ENCODE peak calls at places on chromosomes 11 and 22, in nine cellular contexts. G is heart right ventricle, O is Peyer's patch, X is cardiac muscle cell, I is lung, D is right cardiac atrium, W is left ventricle myocardium inferior, Z is upper lobe of right lung, K is lower lobe of right lung. M is an unnamed sample. For H3K4me1, the result is how much of the 10 kb centered on the place peaks cover.

GRCh38 chr22:33242078-33242477 is 183.9 kb upstream of the SYN3 start:
- DNase-seq in G (no peak), O (no peak), X (no peak), I (no peak), D (no peak), W (no peak), Z (no peak), K (no peak), M (no peak)

GRCh38 chr22:37079668-37080171 is 28.2 kb downstream of the KCTD17 start:
- DNase-seq in G (no peak), O (peak), X (peak), I (no peak), D (no peak), W (no peak), Z (no peak), K (peak), M (no peak)

GRCh38 chr11:67279589-67280340 is 9.3 kb upstream of the ANKRD13D start:
- DNase-seq in G (peak), O (peak), X (no peak), I (no peak), D (peak), W (no peak), Z (peak), K (peak), M (peak)

GRCh38 chr11:72179804-72180396 is 12.0 kb upstream of the FOLR1 start:
- DNase-seq in G (no peak), O (no peak), X (no peak), I (no peak), D (no peak), W (no peak), Z (no peak), K (no peak), M (no peak)

GRCh38 chr11:68275721-68276488 is 4.1 kb upstream of the C11orf24 start:
- DNase-seq in G (no peak), O (peak), X (no peak), I (no peak), D (no peak), W (no peak), Z (no peak), K (peak), M (no peak)

GRCh38 chr11:100855466-100856067 is 168.5 kb downstream of the ARHGAP42 start:
- DNase-seq in G (no peak), O (no peak), X (peak), I (no peak), D (no peak), W (no peak), Z (no peak), K (no peak), M (no peak)

GRCh38 chr11:8011981-8012444 is 24.9 kb downstream of the EIF3F start:
- DNase-seq in G (no peak), O (no peak), X (peak), I (no peak), D (no peak), W (no peak), Z (no peak), K (no peak), M (no peak)

GRCh38 chr22:44276706-44277403 is 35.9 kb downstream of the SHISAL1 start:
- DNase-seq in G (no peak), O (no peak), X (no peak), I (no peak), D (no peak), W (no peak), Z (peak), K (peak), M (no peak)

GRCh38 chr22:30205281-30206115 is 41.1 kb downstream of the LIF start:
- DNase-seq in G (peak), O (peak), X (peak), I (no peak), D (peak), W (peak), Z (no peak), K (no peak), M (peak)

GRCh38 chr11:8389034-8389996 is 125.6 kb upstream of the LMO1 start:
- DNase-seq in G (no peak), O (no peak), X (peak), I (no peak), D (no peak), W (no peak), Z (peak), K (no peak), M (no peak)

DNA sequence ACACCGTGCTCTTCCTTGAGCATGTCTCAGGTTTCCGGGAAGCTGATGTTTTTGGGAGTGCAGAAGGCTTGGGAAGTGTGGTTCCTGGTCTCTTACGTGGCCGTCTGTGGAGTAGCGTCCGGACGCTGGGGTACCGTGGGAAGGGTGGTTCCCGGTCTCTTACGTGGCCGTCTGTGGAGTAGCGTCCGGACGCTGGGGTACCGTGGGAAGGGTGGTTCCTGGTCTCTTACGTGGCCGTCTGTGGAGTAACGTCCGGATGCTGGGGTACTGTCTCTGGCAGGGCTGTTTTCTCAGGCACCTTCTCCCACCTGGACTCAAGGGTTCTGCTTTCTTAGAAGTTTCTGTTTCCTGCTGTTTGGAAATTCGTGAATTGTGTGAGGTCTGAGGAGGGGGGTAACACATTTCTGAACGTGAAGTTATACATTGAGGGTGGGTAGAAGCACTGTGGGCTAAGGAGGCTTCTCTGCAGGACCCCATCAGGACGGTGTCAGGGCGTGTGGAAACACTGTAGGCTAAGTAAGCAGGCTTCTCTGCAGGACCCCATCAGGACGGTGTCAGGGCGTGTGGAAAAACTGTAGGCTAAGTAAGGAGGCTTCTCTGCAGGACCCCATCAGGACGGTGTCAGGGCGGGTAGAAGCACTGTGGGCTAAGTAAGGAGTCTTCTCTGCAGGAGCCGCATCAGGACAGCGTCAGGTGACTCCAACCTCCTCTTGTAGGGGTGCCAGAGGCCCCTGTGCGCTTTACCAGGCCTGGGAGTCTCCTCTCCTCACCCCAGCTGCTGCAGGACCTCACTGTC is 5.3 kb upstream of the IFITM3 start:
- DNase-seq in G (no peak), O (peak), X (no peak), I (no peak), D (no peak), W (no peak), Z (peak), K (no peak), M (no peak)
- H3K27ac ChIP-seq in G (peak), O (peak), X (peak), I (peak), D (peak), W (peak), Z (peak), K (peak), M (peak)

GRCh38 chr22:29028468-29028867 is 33.2 kb downstream of the C22orf31 start:
- DNase-seq in G (no peak), O (no peak), X (no peak), I (no peak), D (no peak), W (no peak), Z (no peak), K (no peak), M (no peak)
- H3K4me1 ChIP-seq in G (under half), O (under half), X (half or more), I (under half), D (under half), W (under half), Z (under half), K (half or more), M (under half)

GRCh38 chr11:82004537-82005213 is 729.0 kb downstream of the FAM181B start:
- DNase-seq in G (no peak), O (no peak), X (no peak), I (no peak), D (no peak), W (no peak), Z (no peak), K (no peak), M (no peak)
- H3K27ac ChIP-seq in G (no peak), O (no peak), X (no peak), I (no peak), D (no peak), W (no peak), Z (no peak), K (no peak), M (no peak)

GRCh38 chr22:46641829-46642266 is 21.7 kb downstream of the GRAMD4 start:
- DNase-seq in G (no peak), O (no peak), X (peak), I (no peak), D (no peak), W (no peak), Z (no peak), K (no peak), M (no peak)

GRCh38 chr22:46637711-46638600 is 17.8 kb downstream of the GRAMD4 start:
- DNase-seq in G (peak), O (no peak), X (no peak), I (no peak), D (no peak), W (no peak), Z (no peak), K (no peak), M (no peak)

GRCh38 chr22:46639843-46640242 is 19.7 kb downstream of the GRAMD4 start:
- DNase-seq in G (peak), O (no peak), X (no peak), I (no peak), D (no peak), W (no peak), Z (no peak), K (no peak), M (no peak)

GRCh38 chr22:46638601-46639431 is 18.6 kb downstream of the GRAMD4 start:
- DNase-seq in G (peak), O (peak), X (peak), I (no peak), D (no peak), W (no peak), Z (peak), K (peak), M (no peak)

GRCh38 chr22:46640293-46640692 is 20.1 kb downstream of the GRAMD4 start:
- DNase-seq in G (no peak), O (no peak), X (no peak), I (no peak), D (no peak), W (no peak), Z (no peak), K (no peak), M (no peak)
- H3K4me1 ChIP-seq in G (under half), O (under half), X (under half), I (under half), D (under half), W (half or more), Z (under half), K (under half), M (under half)

DNA sequence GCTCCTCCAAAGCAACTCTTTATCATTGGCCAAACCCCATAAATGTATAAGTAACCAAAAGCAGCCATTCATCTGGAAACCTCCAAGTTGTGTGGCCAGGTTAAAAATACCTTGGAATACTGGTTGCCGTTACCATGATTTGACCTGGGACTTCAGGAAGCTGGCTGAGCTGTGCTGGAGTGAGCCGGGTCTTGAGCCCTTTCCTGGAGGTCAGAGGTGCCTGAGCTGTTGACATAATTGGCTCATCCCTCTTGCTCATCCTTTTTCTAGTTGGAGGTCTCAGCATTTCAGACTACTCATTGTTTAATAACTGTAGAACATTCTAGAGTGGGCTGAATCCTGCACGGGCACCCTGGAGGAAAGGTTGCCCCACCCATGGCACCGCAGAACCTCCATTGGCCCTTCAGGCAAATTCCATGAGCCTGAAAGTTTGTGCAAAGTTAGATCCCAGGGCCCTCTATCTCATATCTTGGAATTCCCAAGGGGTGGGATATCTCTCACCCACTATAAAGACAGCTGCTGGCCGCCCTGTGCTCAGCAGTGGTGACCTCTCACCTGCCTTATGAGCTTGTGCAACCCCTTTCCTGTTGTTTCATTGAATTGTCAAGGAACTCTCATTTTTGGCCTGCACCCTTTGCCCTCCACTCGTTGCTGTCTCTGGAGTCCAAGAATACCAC is 77.0 kb downstream of the C22orf31 start:
- DNase-seq in G (no peak), O (no peak), X (peak), I (no peak), D (no peak), W (no peak), Z (no peak), K (no peak), M (no peak)
- H3K27ac ChIP-seq in G (no peak), O (no peak), X (peak), I (no peak), D (no peak), W (no peak), Z (peak), K (peak), M (no peak)

GRCh38 chr22:22772396-22772795 is 115.2 kb upstream of the IGLL5 start:
- DNase-seq in G (no peak), O (peak), X (no peak), I (no peak), D (no peak), W (no peak), Z (no peak), K (no peak), M (peak)
- H3K4me1 ChIP-seq in G (under half), O (under half), X (under half), I (under half), D (under half), W (under half), Z (under half), K (under half), M (under half)

DNA sequence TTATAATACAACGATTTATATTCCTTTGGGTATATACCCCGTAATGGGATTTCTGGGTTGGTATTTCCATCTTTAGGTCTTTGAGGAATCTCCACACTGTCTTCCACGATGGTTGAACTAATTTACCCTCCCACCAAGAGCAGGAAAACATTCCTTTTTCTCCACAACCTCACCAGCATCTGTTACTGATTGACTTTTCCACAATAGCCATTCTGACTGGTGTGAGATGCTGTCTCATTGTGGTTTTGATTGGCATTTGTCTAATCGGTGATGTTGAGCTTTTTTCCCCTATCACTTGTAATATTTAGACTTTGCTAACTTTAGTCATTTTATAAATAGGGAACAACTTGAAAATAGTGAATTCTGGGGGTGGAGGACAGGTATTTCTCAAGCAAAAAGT is 58.1 kb downstream of the PPFIA1 start:
- DNase-seq in G (no peak), O (no peak), X (no peak), I (no peak), D (no peak), W (no peak), Z (no peak), K (no peak), M (no peak)
- H3K27ac ChIP-seq in G (no peak), O (no peak), X (no peak), I (no peak), D (no peak), W (no peak), Z (peak), K (no peak), M (no peak)

GRCh38 chr22:49790912-49791311 is 36.8 kb downstream of the BRD1 start:
- DNase-seq in G (no peak), O (no peak), X (no peak), I (no peak), D (peak), W (no peak), Z (no peak), K (no peak), M (no peak)

GRCh38 chr22:49792107-49792506 is 35.6 kb downstream of the BRD1 start:
- DNase-seq in G (no peak), O (no peak), X (no peak), I (no peak), D (peak), W (no peak), Z (no peak), K (no peak), M (no peak)

GRCh38 chr22:49789289-49790141 is 38.2 kb downstream of the BRD1 start:
- DNase-seq in G (peak), O (peak), X (peak), I (no peak), D (peak), W (peak), Z (no peak), K (peak), M (no peak)

GRCh38 chr22:49793296-49793695 is 34.4 kb downstream of the BRD1 start:
- DNase-seq in G (no peak), O (no peak), X (no peak), I (no peak), D (no peak), W (no peak), Z (no peak), K (no peak), M (no peak)

GRCh38 chr22:49791682-49792081 is 36.0 kb downstream of the BRD1 start:
- DNase-seq in G (no peak), O (no peak), X (no peak), I (no peak), D (peak), W (no peak), Z (no peak), K (no peak), M (no peak)
- H3K4me1 ChIP-seq in G (half or more), O (under half), X (under half), I (under half), D (under half), W (half or more), Z (under half), K (under half), M (under half)

DNA sequence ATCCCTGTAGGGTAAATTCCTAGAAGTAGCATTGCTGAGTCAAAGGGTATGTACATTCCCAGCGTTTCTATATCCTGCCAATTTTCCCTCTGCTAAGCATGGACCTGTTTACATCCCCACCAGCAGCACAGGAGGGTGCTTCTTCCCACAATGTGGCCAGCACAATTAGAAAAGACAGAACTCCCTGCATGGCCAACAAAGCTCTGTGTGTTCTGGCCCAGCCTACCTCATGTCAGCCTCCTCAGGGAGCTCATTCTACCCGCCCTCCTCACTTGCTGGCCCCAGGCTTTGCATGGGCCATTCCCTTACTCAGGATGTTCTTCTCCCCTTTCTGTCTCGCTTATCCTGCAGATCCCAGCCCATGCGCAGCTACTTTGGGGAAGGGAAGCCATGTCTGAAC is 186.1 kb downstream of the DSCAML1 start:
- DNase-seq in G (no peak), O (no peak), X (no peak), I (no peak), D (no peak), W (no peak), Z (no peak), K (no peak), M (no peak)
- H3K27ac ChIP-seq in G (no peak), O (no peak), X (no peak), I (no peak), D (no peak), W (no peak), Z (no peak), K (no peak), M (no peak)